ENCODE peak calls at places on chromosome 5, in seven cellular contexts. One of them, this sample, is unnamed.

GRCh38 chr5:80711938-80712337 is 57.2 kb upstream of the DHFR start:
- DNase-seq in pons: peak; percentile 59
- DNase-seq in NAMALWA: no peak
- DNase-seq in iPS-NIHi11: peak; percentile 68
- DNase-seq in CD4-positive, alpha-beta memory T cell: no peak
- DNase-seq in neural crest cell: peak; percentile 5
- DNase-seq in posterior cingulate gyrus: no peak
- DNase-seq in this sample: peak; percentile 15

GRCh38 chr5:78597068-78597857 is 51.3 kb downstream of the LHFPL2 start:
- DNase-seq in pons: no peak
- DNase-seq in NAMALWA: no peak
- DNase-seq in iPS-NIHi11: no peak
- DNase-seq in CD4-positive, alpha-beta memory T cell: no peak
- DNase-seq in neural crest cell: no peak
- DNase-seq in posterior cingulate gyrus: no peak
- DNase-seq in this sample: no peak

GRCh38 chr5:15983392-15983791 is 196.2 kb downstream of the MARCHF11 start:
- DNase-seq in pons: no peak
- DNase-seq in NAMALWA: no peak
- DNase-seq in iPS-NIHi11: no peak
- DNase-seq in CD4-positive, alpha-beta memory T cell: no peak
- DNase-seq in neural crest cell: no peak
- DNase-seq in posterior cingulate gyrus: no peak
- DNase-seq in this sample: no peak

GRCh38 chr5:55219770-55220169 is 7.3 kb downstream of the MCIDAS start:
- DNase-seq in pons: no peak
- DNase-seq in NAMALWA: no peak
- DNase-seq in iPS-NIHi11: no peak
- DNase-seq in CD4-positive, alpha-beta memory T cell: no peak
- DNase-seq in neural crest cell: no peak
- DNase-seq in posterior cingulate gyrus: no peak
- DNase-seq in this sample: no peak

GRCh38 chr5:169183581-169183980 is 117.4 kb downstream of the SLIT3 start:
- DNase-seq in pons: no peak
- DNase-seq in NAMALWA: no peak
- DNase-seq in iPS-NIHi11: no peak
- DNase-seq in CD4-positive, alpha-beta memory T cell: no peak
- DNase-seq in neural crest cell: no peak
- DNase-seq in posterior cingulate gyrus: no peak
- DNase-seq in this sample: no peak

GRCh38 chr5:57887851-57888621 is 405.4 kb upstream of the ACTBL2 start:
- DNase-seq in pons: peak; percentile 54
- DNase-seq in NAMALWA: peak; percentile 11
- DNase-seq in iPS-NIHi11: peak; percentile 52
- DNase-seq in CD4-positive, alpha-beta memory T cell: no peak
- DNase-seq in neural crest cell: no peak
- DNase-seq in posterior cingulate gyrus: no peak
- DNase-seq in this sample: no peak

GRCh38 chr5:134577022-134577795 is 51.7 kb downstream of the JADE2 start:
- DNase-seq in pons: no peak
- DNase-seq in NAMALWA: no peak
- DNase-seq in iPS-NIHi11: peak; percentile 46
- DNase-seq in CD4-positive, alpha-beta memory T cell: no peak
- DNase-seq in neural crest cell: no peak
- DNase-seq in posterior cingulate gyrus: no peak
- DNase-seq in this sample: no peak

GRCh38 chr5:107610795-107611194 is 59.9 kb downstream of the EFNA5 start:
- DNase-seq in pons: no peak
- DNase-seq in NAMALWA: no peak
- DNase-seq in iPS-NIHi11: no peak
- DNase-seq in CD4-positive, alpha-beta memory T cell: no peak
- DNase-seq in neural crest cell: no peak
- DNase-seq in posterior cingulate gyrus: no peak
- DNase-seq in this sample: no peak

GRCh38 chr5:72427488-72428437 is 79.4 kb downstream of the ZNF366 start:
- DNase-seq in pons: no peak
- DNase-seq in NAMALWA: no peak
- DNase-seq in iPS-NIHi11: peak; percentile 74
- DNase-seq in CD4-positive, alpha-beta memory T cell: no peak
- DNase-seq in neural crest cell: no peak
- DNase-seq in posterior cingulate gyrus: no peak
- DNase-seq in this sample: peak; percentile 41

GRCh38 chr5:98911221-98912040 is 17.4 kb downstream of the CHD1 start:
- DNase-seq in pons: no peak
- DNase-seq in NAMALWA: no peak
- DNase-seq in iPS-NIHi11: no peak
- DNase-seq in CD4-positive, alpha-beta memory T cell: no peak
- DNase-seq in neural crest cell: no peak
- DNase-seq in posterior cingulate gyrus: no peak
- DNase-seq in this sample: no peak

GRCh38 chr5:127320032-127320945 is 29.7 kb downstream of the MEGF10 start:
- DNase-seq in pons: peak; percentile 60
- DNase-seq in NAMALWA: peak; percentile 16
- DNase-seq in iPS-NIHi11: peak; percentile 18
- DNase-seq in CD4-positive, alpha-beta memory T cell: no peak
- DNase-seq in neural crest cell: no peak
- DNase-seq in posterior cingulate gyrus: no peak
- DNase-seq in this sample: no peak

GRCh38 chr5:59587489-59588337 is 305.8 kb downstream of the PDE4D start:
- DNase-seq in pons: peak; percentile 91
- DNase-seq in NAMALWA: no peak
- DNase-seq in iPS-NIHi11: peak; percentile 63
- DNase-seq in CD4-positive, alpha-beta memory T cell: no peak
- DNase-seq in neural crest cell: peak; percentile 58
- DNase-seq in posterior cingulate gyrus: peak; percentile 86
- DNase-seq in this sample: no peak

GRCh38 chr5:37197340-37198050 is 51.7 kb downstream of the CPLANE1 start:
- DNase-seq in pons: peak; percentile 11
- DNase-seq in NAMALWA: peak; percentile 55
- DNase-seq in iPS-NIHi11: no peak
- DNase-seq in CD4-positive, alpha-beta memory T cell: no peak
- DNase-seq in neural crest cell: no peak
- DNase-seq in posterior cingulate gyrus: no peak
- DNase-seq in this sample: peak; percentile 59

GRCh38 chr5:165579911-165580310 is 2074.5 kb downstream of the MAT2B start:
- DNase-seq in pons: no peak
- DNase-seq in NAMALWA: no peak
- DNase-seq in iPS-NIHi11: no peak
- DNase-seq in CD4-positive, alpha-beta memory T cell: no peak
- DNase-seq in neural crest cell: no peak
- DNase-seq in posterior cingulate gyrus: no peak
- DNase-seq in this sample: no peak

GRCh38 chr5:6158974-6159863 is 219.1 kb downstream of the MED10 start:
- DNase-seq in pons: no peak
- DNase-seq in NAMALWA: no peak
- DNase-seq in iPS-NIHi11: no peak
- DNase-seq in CD4-positive, alpha-beta memory T cell: no peak
- DNase-seq in neural crest cell: no peak
- DNase-seq in posterior cingulate gyrus: no peak
- DNase-seq in this sample: no peak